ENCODE peak calls at places on chromosomes 6 and 20, in eight cellular contexts. T, N, Y, M, P, W, D and C are unnamed samples. For H3K36me3, the result is how much of the 10 kb centered on the place peaks cover.

GRCh38 chr6:133092771-133093170 is 148.4 kb upstream of the EYA4 start:
- DNase-seq in T (no peak), N (no peak), Y (no peak), M (no peak), P (no peak), W (no peak), D (no peak), C (no peak)

GRCh38 chr6:165695736-165696515 is 32.9 kb upstream of the PDE10A start:
- DNase-seq in T (no peak), N (no peak), Y (no peak), M (no peak), P (no peak), W (no peak), D (no peak), C (no peak)

GRCh38 chr20:10547276-10548114 is 112.4 kb downstream of the SLX4IP start:
- DNase-seq in T (no peak), N (no peak), Y (no peak), M (no peak), P (no peak), W (no peak), D (no peak), C (no peak)

GRCh38 chr6:80454197-80454596 is 347.7 kb downstream of the BCKDHB start:
- DNase-seq in T (no peak), N (no peak), Y (no peak), M (no peak), P (no peak), W (no peak), D (no peak), C (peak)

GRCh38 chr6:157314705-157315321 is 8.5 kb downstream of the TMEM242 start:
- DNase-seq in T (no peak), N (no peak), Y (no peak), M (peak), P (no peak), W (no peak), D (no peak), C (no peak)

GRCh38 chr6:7241160-7241559 is 71.8 kb downstream of the SSR1 start:
- DNase-seq in T (no peak), N (no peak), Y (no peak), M (no peak), P (no peak), W (no peak), D (no peak), C (no peak)

GRCh38 chr6:68238097-68238597 is 396.9 kb upstream of the ADGRB3 start:
- DNase-seq in T (no peak), N (no peak), Y (no peak), M (no peak), P (no peak), W (no peak), D (no peak), C (no peak)

GRCh38 chr6:134432036-134432435 is 114.1 kb upstream of the SGK1 start:
- DNase-seq in T (no peak), N (no peak), Y (no peak), M (no peak), P (no peak), W (no peak), D (no peak), C (no peak)

GRCh38 chr20:23645575-23645974 is 7.8 kb upstream of the CST3 start:
- DNase-seq in T (no peak), N (no peak), Y (no peak), M (no peak), P (no peak), W (no peak), D (no peak), C (no peak)

GRCh38 chr6:89436226-89436625 is 3.3 kb downstream of the ANKRD6 start:
- DNase-seq in T (no peak), N (no peak), Y (no peak), M (no peak), P (no peak), W (no peak), D (no peak), C (no peak)

GRCh38 chr6:134295953-134296553 is 21.9 kb downstream of the SGK1 start:
- DNase-seq in T (no peak), N (no peak), Y (no peak), M (peak), P (no peak), W (peak), D (no peak), C (peak)

GRCh38 chr6:5012531-5012930 is 8.7 kb upstream of the RPP40 start:
- DNase-seq in T (no peak), N (no peak), Y (no peak), M (no peak), P (no peak), W (no peak), D (no peak), C (no peak)

GRCh38 chr6:27251672-27252251 is 4.3 kb downstream of the PRSS16 start:
- DNase-seq in T (peak), N (peak), Y (peak), M (no peak), P (peak), W (peak), D (no peak), C (peak)

GRCh38 chr6:130676077-130676772 is 151.0 kb upstream of the SMLR1 start:
- DNase-seq in T (no peak), N (no peak), Y (no peak), M (no peak), P (no peak), W (no peak), D (no peak), C (no peak)

GRCh38 chr6:136404007-136404406 is 114.4 kb upstream of the BCLAF1 start:
- DNase-seq in T (no peak), N (no peak), Y (no peak), M (no peak), P (no peak), W (no peak), D (no peak), C (no peak)

GRCh38 chr6:136401749-136402148 is 112.1 kb upstream of the BCLAF1 start:
- DNase-seq in T (no peak), N (no peak), Y (no peak), M (no peak), P (no peak), W (no peak), D (no peak), C (peak)

GRCh38 chr6:136405410-136406029 is 115.9 kb upstream of the BCLAF1 start:
- DNase-seq in T (no peak), N (peak), Y (peak), M (no peak), P (no peak), W (peak), D (no peak), C (no peak)

GRCh38 chr6:136404627-136405310 is 115.1 kb upstream of the BCLAF1 start:
- DNase-seq in T (no peak), N (no peak), Y (no peak), M (no peak), P (no peak), W (no peak), D (no peak), C (no peak)

GRCh38 chr6:136403166-136403980 is 113.7 kb upstream of the BCLAF1 start:
- DNase-seq in T (no peak), N (no peak), Y (no peak), M (peak), P (no peak), W (no peak), D (no peak), C (peak)
- H3K4me3 ChIP-seq in T (no peak), N (no peak), Y (no peak), M (no peak), P (no peak), W (no peak), D (no peak), C (no peak)

DNA sequence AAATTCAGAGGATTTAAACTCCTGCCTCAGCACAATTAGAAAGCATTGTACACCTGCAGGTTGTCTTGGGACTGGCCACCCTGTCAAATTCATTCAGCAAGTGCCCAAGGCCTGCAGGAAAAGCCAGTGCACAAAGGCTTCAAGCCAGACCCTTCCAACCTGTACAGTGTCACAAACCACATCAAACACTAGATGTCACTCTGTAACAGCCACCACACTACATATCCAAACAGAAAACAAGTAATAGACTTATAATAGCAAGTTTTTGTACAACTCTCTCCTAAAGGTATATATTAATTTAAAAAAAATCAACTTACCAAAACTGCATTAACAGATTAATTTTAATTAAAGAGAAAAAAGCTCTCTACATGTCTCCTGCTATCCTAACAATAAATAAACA is 47.6 kb downstream of the RALGAPA2 start:
- DNase-seq in T (no peak), N (no peak), Y (no peak), M (peak), P (no peak), W (no peak), D (no peak), C (no peak)
- TF ChIP-seq CTCF in T (peak), N (peak), Y (no peak), M (peak), P (no peak), W (peak), D (peak), C (peak)

GRCh38 chr20:3823881-3824280 is 3.5 kb downstream of the AP5S1 start:
- DNase-seq in T (peak), N (no peak), Y (no peak), M (no peak), P (peak), W (no peak), D (no peak), C (no peak)
- H3K36me3 ChIP-seq in T (half or more), N (under half), Y (under half), M (under half), P (under half), W (under half), D (under half), C (under half)

GRCh38 chr20:35085477-35086225 is 7.0 kb downstream of the TRPC4AP start:
- DNase-seq in T (no peak), N (no peak), Y (no peak), M (no peak), P (no peak), W (no peak), D (no peak), C (no peak)
- H3K4me3 ChIP-seq in T (no peak), N (no peak), Y (no peak), M (no peak), P (no peak), W (no peak), D (no peak), C (no peak)

DNA sequence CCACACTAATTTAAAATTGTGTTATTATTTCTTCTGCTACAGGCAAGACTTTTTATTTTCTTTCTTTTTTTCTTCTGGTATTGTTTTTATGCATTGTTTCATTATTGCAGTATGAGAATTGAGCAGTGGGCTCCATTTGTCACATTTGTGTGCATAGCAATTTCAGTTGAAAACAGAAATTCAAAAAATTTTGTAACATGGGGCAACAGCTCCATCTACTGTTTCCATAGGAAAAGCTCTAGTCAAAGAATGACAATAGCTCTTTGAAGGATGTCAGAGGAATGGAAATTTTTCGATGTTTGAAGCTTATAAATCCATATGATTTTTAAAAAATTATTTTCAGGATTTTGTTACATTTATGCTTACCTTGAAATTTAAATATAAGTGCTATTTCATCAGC is 194.7 kb downstream of the COL9A1 start:
- DNase-seq in T (no peak), N (no peak), Y (no peak), M (peak), P (no peak), W (no peak), D (no peak), C (no peak)
- TF ChIP-seq CTCF in T (peak), N (peak), Y (no peak), M (peak), P (peak), W (no peak), D (peak), C (peak)

GRCh38 chr20:35359335-35359997 is 52.3 kb downstream of the UQCC1 start:
- DNase-seq in T (no peak), N (no peak), Y (no peak), M (no peak), P (no peak), W (no peak), D (no peak), C (no peak)
- H3K36me3 ChIP-seq in T (under half), N (under half), Y (under half), M (under half), P (under half), W (under half), D (under half), C (under half)

DNA sequence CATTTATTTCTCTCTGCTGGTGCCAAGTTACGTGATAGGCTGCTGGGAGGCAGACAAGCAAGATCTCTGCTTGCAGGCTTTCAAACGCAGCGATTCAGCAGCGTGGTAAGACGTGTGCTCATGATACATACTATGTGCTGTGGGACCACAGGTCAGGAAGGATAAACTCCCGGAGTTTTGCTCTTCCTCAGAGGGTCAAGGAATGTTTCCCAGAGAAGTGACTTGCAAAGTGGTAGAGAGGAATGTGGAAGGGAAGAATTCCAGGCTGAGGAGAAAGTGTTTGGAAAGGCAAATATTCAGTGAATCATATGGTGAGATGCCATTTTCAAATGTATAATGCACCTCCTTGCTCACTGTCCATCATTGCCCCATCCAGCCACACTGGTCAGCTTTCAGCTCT is 46.5 kb downstream of the UTRN start:
- DNase-seq in T (no peak), N (no peak), Y (no peak), M (no peak), P (no peak), W (no peak), D (no peak), C (no peak)
- H3K4me3 ChIP-seq in T (peak), N (peak), Y (no peak), M (no peak), P (peak), W (peak), D (no peak), C (no peak)

GRCh38 chr20:8587810-8588209 is 455.7 kb downstream of the PLCB1 start:
- DNase-seq in T (no peak), N (no peak), Y (no peak), M (no peak), P (no peak), W (no peak), D (no peak), C (no peak)

GRCh38 chr20:8587246-8587645 is 455.2 kb downstream of the PLCB1 start:
- DNase-seq in T (no peak), N (no peak), Y (no peak), M (no peak), P (no peak), W (no peak), D (no peak), C (no peak)

GRCh38 chr20:8589956-8590355 is 457.9 kb downstream of the PLCB1 start:
- DNase-seq in T (no peak), N (no peak), Y (no peak), M (no peak), P (no peak), W (no peak), D (no peak), C (no peak)
- TF ChIP-seq CTCF in T (no peak), N (no peak), Y (no peak), M (no peak), P (no peak), W (no peak), D (no peak), C (no peak)

GRCh38 chr20:43458422-43458924 is 777 bp downstream of the SRSF6 start:
- DNase-seq in T (no peak), N (no peak), Y (no peak), M (no peak), P (no peak), W (peak), D (no peak), C (no peak)

GRCh38 chr20:43460172-43460829 is 2.6 kb downstream of the SRSF6 start:
- DNase-seq in T (no peak), N (no peak), Y (no peak), M (no peak), P (no peak), W (no peak), D (no peak), C (no peak)

GRCh38 chr20:43457640-43458421 is at the start of gene SRSF6:
- DNase-seq in T (peak), N (peak), Y (peak), M (peak), P (peak), W (peak), D (peak), C (peak)

GRCh38 chr20:43460830-43461200 is 3.1 kb downstream of the SRSF6 start:
- DNase-seq in T (no peak), N (no peak), Y (no peak), M (no peak), P (no peak), W (no peak), D (no peak), C (no peak)

GRCh38 chr20:43459022-43459942 is 1.6 kb downstream of the SRSF6 start:
- DNase-seq in T (no peak), N (no peak), Y (no peak), M (no peak), P (no peak), W (no peak), D (no peak), C (no peak)
- H3K36me3 ChIP-seq in T (half or more), N (half or more), Y (under half), M (half or more), P (under half), W (under half), D (under half), C (under half)

GRCh38 chr6:155415953-155416352 is 39.7 kb downstream of the NOX3 start:
- DNase-seq in T (no peak), N (no peak), Y (no peak), M (no peak), P (no peak), W (no peak), D (no peak), C (no peak)

GRCh38 chr6:155420492-155420891 is 35.1 kb downstream of the NOX3 start:
- DNase-seq in T (no peak), N (no peak), Y (no peak), M (no peak), P (no peak), W (no peak), D (no peak), C (no peak)

GRCh38 chr6:155417454-155417853 is 38.2 kb downstream of the NOX3 start:
- DNase-seq in T (no peak), N (no peak), Y (no peak), M (no peak), P (no peak), W (no peak), D (no peak), C (no peak)

GRCh38 chr6:155418017-155418749 is 37.5 kb downstream of the NOX3 start:
- DNase-seq in T (no peak), N (no peak), Y (no peak), M (no peak), P (no peak), W (peak), D (no peak), C (no peak)

GRCh38 chr6:155419161-155419560 is 36.5 kb downstream of the NOX3 start:
- DNase-seq in T (no peak), N (no peak), Y (no peak), M (no peak), P (no peak), W (no peak), D (no peak), C (no peak)
- H3K4me3 ChIP-seq in T (no peak), N (no peak), Y (no peak), M (no peak), P (no peak), W (no peak), D (no peak), C (no peak)